ENCODE peak calls at places on chromosomes 11 and 22, in six cellular contexts. B, Z, P, U, A and T are unnamed samples.

GRCh38 chr11:112564228-112564955 is 303.7 kb upstream of the PLET1 start:
- ATAC-seq in B (no peak), Z (peak), P (peak), U (no peak), A (no peak), T (peak)

GRCh38 chr11:111358038-111359001 is 20.8 kb downstream of the POU2AF1 start:
- ATAC-seq in B (no peak), Z (no peak), P (no peak), U (no peak), A (no peak), T (no peak)

GRCh38 chr11:11113676-11114075 is 239.4 kb downstream of the CSNK2A3 start:
- ATAC-seq in B (no peak), Z (no peak), P (no peak), U (peak), A (no peak), T (no peak)

GRCh38 chr11:118212131-118212725 is 12.6 kb downstream of the JAML start:
- ATAC-seq in B (no peak), Z (peak), P (peak), U (no peak), A (peak), T (no peak)

GRCh38 chr11:121566279-121567168 is 113.8 kb upstream of the SORL1-AS1 start:
- ATAC-seq in B (no peak), Z (no peak), P (no peak), U (no peak), A (no peak), T (no peak)

GRCh38 chr11:54558919-54559318 is 44.9 kb downstream of the OR4C46 start:
- ATAC-seq in B (no peak), Z (no peak), P (no peak), U (no peak), A (no peak), T (no peak)

GRCh38 chr22:36148411-36148810 is 12.1 kb downstream of the APOL3 start:
- ATAC-seq in B (no peak), Z (no peak), P (no peak), U (no peak), A (no peak), T (no peak)

GRCh38 chr11:108115495-108116140 is 5.7 kb upstream of the ACAT1 start:
- ATAC-seq in B (no peak), Z (peak), P (peak), U (peak), A (peak), T (peak)

GRCh38 chr11:72349616-72350218 is 84.6 kb downstream of the CLPB start:
- ATAC-seq in B (no peak), Z (no peak), P (peak), U (no peak), A (peak), T (peak)

GRCh38 chr22:19730141-19730661 is 6.9 kb downstream of the GP1BB start:
- ATAC-seq in B (peak), Z (no peak), P (peak), U (peak), A (no peak), T (no peak)

GRCh38 chr11:1345752-1346513 is 36.5 kb upstream of the TOLLIP start:
- ATAC-seq in B (no peak), Z (no peak), P (no peak), U (no peak), A (no peak), T (no peak)

GRCh38 chr11:112172362-112172994 is 2.8 kb upstream of the BCO2 start:
- ATAC-seq in B (no peak), Z (no peak), P (no peak), U (peak), A (no peak), T (no peak)

GRCh38 chr11:67435031-67435726 is 2.3 kb downstream of the PTPRCAP start:
- ATAC-seq in B (no peak), Z (no peak), P (no peak), U (no peak), A (no peak), T (no peak)
- TF ChIP-seq POLR2AphosphoS5 in B (no peak), Z (no peak), P (no peak), U (no peak), A (no peak), T (no peak)

GRCh38 chr11:65134952-65135632 is 773 bp upstream of the SYVN1 start:
- ATAC-seq in B (peak), Z (peak), P (peak), U (peak), A (peak), T (peak)

GRCh38 chr11:65135633-65136145 is 1.4 kb upstream of the SYVN1 start:
- ATAC-seq in B (no peak), Z (no peak), P (no peak), U (no peak), A (no peak), T (no peak)

GRCh38 chr11:65133724-65134123 is 595 bp downstream of the SYVN1 start:
- ATAC-seq in B (no peak), Z (no peak), P (peak), U (no peak), A (no peak), T (no peak)

GRCh38 chr11:65132988-65133700 is 1.2 kb downstream of the SYVN1 start:
- ATAC-seq in B (peak), Z (peak), P (no peak), U (peak), A (peak), T (no peak)

DNA sequence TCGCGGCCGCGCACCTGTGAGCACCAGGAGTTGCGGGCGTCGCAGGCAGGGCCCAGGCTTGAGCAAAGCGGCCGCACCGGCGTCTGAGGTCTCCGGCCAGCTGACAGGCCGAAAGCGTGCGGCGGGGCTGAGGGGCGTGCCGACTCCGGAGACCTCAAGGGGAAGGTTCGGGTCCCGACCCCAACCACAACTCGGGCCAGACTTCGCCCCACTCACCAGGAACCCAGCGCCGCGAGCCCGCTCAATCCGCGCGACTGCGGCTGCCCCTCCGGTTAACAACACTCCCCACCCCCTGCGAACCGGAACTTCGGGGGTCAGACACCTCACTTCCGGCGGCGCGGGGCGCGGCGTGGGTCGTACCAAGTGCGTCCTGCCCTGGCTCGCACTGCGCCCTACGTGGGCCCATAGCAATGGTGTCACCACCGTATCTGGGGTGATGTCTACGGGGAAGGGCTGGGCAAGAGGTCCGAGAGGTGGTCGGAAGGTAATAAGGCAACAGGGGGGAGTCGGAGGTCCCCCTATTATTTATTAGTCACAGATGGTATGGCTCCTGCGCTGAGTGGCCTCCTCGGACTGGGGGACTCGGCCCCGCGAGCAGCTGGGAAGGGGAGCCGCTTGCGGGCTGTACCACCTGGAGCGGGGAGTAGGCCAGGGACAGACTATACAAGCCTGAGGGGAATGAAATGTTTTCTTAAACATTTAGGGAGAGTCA is at the start of gene SYVN1:
- ATAC-seq in B (peak), Z (peak), P (peak), U (peak), A (peak), T (peak)
- TF ChIP-seq POLR2A in B (peak), Z (peak), P (peak), U (peak), A (peak), T (peak)

GRCh38 chr11:61814958-61815789 is 1.6 kb downstream of the FADS1 start:
- ATAC-seq in B (peak), Z (peak), P (peak), U (peak), A (peak), T (peak)

GRCh38 chr11:61816736-61817455 is at the start of gene FADS1:
- ATAC-seq in B (peak), Z (peak), P (peak), U (peak), A (peak), T (peak)

GRCh38 chr11:61820174-61820573 is 3.4 kb upstream of the FADS1 start:
- ATAC-seq in B (no peak), Z (no peak), P (no peak), U (no peak), A (no peak), T (no peak)

GRCh38 chr11:61815790-61816735 is 740 bp downstream of the FADS1 start:
- ATAC-seq in B (peak), Z (peak), P (peak), U (peak), A (peak), T (peak)

DNA sequence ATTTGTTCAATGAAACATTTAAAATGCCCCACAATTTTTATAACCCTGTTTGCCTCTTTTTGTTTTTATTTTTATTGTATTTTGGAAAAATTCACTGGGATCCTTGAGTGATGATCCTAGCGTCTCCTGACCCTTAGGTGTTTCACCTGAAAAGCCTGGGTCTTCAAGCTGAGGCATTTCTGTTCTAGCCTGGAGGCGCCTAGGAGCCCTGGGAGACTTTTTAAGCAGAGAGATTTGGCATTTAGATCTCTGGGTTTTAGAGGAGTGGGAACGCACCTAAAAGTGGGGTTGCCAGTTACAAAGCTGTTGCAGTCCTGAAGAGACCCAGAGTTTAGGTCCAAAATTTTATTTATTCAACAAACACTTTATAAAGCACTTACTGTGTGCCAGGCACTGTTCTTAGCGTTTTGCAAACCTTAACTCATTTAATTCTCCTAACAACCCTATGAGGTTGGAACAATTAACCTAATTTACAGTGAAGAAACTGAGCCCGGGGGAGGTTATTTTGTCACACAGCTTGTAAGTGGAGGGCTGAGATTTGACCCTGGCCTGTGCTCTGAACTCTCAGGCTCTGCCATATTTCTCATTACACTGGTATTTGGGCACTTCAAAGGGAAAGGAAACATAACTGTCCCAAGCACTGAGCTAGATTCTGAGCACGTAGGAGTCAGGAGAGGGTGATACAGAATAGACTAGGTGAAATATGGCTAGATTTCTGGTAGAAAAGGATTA is 834 bp upstream of the FADS1 start:
- ATAC-seq in B (no peak), Z (no peak), P (no peak), U (no peak), A (no peak), T (no peak)
- H3K4me3 ChIP-seq in B (peak), Z (peak), P (peak), U (peak), A (peak), T (no peak)

GRCh38 chr11:6437423-6437822 is 3.4 kb downstream of the HPX start:
- ATAC-seq in B (no peak), Z (no peak), P (no peak), U (no peak), A (peak), T (no peak)
- TF ChIP-seq POLR2AphosphoS5 in B (no peak), Z (no peak), P (no peak), U (no peak), A (no peak), T (no peak)